ENCODE peak calls at places on chromosomes 11 and 22, in four cellular contexts. P is IMR-90, Z is H9, H is H1. K is an unnamed sample.

GRCh38 chr11:6431861-6432260 is 8.9 kb downstream of the HPX start:
- DNase-seq in Z (no peak), P (peak), H (no peak), K (peak)

GRCh38 chr11:66636411-66636810 is 2.1 kb upstream of the RBM4 start:
- DNase-seq in Z (no peak), H (no peak), P (no peak), K (no peak)

GRCh38 chr22:49725516-49725915 is 102.2 kb downstream of the BRD1 start:
- DNase-seq in H (no peak), P (no peak), Z (no peak), K (no peak)

GRCh38 chr22:17300926-17301325 is 68.3 kb upstream of the CECR2 start:
- DNase-seq in H (no peak), Z (no peak), P (no peak), K (no peak)

GRCh38 chr11:127117231-127117671 is 116.7 kb upstream of the KIRREL3 start:
- DNase-seq in Z (no peak), H (no peak), P (no peak), K (no peak)

GRCh38 chr11:119258180-119258579 is 52.0 kb downstream of the CBL start:
- DNase-seq in H (no peak), Z (no peak), P (no peak), K (peak)

GRCh38 chr11:132888226-132888625 is 644.1 kb downstream of the OPCML start:
- DNase-seq in Z (no peak), H (no peak), P (peak), K (no peak)

GRCh38 chr22:36368359-36368983 is 19.3 kb downstream of the MYH9 start:
- DNase-seq in Z (peak), P (peak), H (no peak), K (peak)

GRCh38 chr22:45216133-45217003 is 24.3 kb downstream of the KIAA0930 start:
- DNase-seq in H (no peak), Z (peak), P (peak), K (peak)

GRCh38 chr11:114354076-114354475 is 46.2 kb downstream of the C11orf71 start:
- DNase-seq in Z (no peak), H (no peak), P (peak), K (peak)

GRCh38 chr22:46064236-46064965 is 85.9 kb upstream of the PPARA start:
- DNase-seq in P (no peak), H (no peak), Z (peak), K (no peak)

GRCh38 chr11:63667993-63668392 is 3.2 kb downstream of the ATL3 start:
- DNase-seq in Z (no peak), P (peak), H (no peak), K (peak)

GRCh38 chr22:41469218-41469851 is 418 bp downstream of the ACO2 start:
- DNase-seq in Z (no peak), P (no peak), H (no peak), K (peak)

GRCh38 chr22:26362471-26362870 is 66.6 kb upstream of the ASPHD2 start:
- DNase-seq in H (no peak), P (peak), Z (no peak), K (no peak)

GRCh38 chr11:121418625-121419114 is 33.4 kb upstream of the SORL1 start:
- DNase-seq in Z (no peak), H (no peak), P (no peak), K (peak)

GRCh38 chr11:1303973-1304372 is 5.5 kb downstream of the TOLLIP start:
- DNase-seq in H (peak), P (no peak), Z (peak), K (no peak)

GRCh38 chr11:120172921-120173705 is 35.2 kb upstream of the TRIM29 start:
- DNase-seq in Z (no peak), H (no peak), P (no peak), K (no peak)

GRCh38 chr11:45638051-45638450 is 27.4 kb downstream of the CHST1 start:
- DNase-seq in P (no peak), Z (no peak), H (no peak), K (no peak)

DNA sequence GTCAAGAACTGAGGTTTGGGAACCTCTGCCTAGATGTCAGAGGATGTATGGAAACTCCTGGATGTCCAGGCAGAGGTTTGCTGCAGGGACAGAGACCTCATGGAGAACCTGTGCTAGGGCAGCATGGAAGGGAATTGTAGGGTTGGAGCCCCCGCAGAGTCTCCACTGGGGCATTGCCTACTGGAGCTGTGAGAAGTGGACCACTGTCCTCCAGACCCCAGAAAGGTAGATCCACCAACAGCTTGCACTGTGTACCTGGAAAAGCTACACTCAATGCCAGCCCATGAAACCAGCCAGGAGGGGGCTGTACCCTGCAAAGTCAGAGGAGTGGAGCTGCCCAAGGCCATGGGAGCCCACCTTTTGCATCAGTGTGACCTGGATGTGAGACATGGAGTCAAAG is 29.5 kb downstream of the CHST1 start:
- DNase-seq in H (no peak), P (no peak), Z (no peak), K (no peak)
- H4K5ac ChIP-seq in H (no peak), P (no peak), Z (no peak), K (no peak)

GRCh38 chr11:125299821-125300220 is 135.3 kb downstream of the PKNOX2 start:
- DNase-seq in P (no peak), Z (no peak), H (no peak), K (no peak)
- H4K5ac ChIP-seq in P (no peak), Z (no peak), H (no peak), K (no peak)

DNA sequence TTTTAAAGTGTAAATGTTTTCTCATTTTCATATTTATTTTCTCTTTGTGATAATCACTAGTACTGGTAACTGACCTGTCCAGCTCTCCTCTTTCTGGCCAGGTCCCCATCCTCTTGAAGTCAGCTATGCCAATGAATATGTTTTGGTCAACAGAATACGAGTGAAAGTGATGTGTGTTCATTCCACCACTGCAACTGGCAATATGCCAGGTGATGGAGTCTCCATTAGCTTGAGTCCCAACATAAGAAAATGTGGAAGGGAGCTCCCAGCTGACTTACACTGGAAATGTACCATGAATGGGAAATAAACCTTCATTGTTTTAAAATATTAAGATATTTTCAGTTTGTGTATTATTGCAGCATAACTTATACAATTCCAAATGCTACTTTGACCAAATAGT is 75.8 kb downstream of the CCDC34 start:
- DNase-seq in P (no peak), H (no peak), Z (no peak), K (no peak)
- H4K5ac ChIP-seq in P (no peak), H (no peak), Z (no peak), K (no peak)

DNA sequence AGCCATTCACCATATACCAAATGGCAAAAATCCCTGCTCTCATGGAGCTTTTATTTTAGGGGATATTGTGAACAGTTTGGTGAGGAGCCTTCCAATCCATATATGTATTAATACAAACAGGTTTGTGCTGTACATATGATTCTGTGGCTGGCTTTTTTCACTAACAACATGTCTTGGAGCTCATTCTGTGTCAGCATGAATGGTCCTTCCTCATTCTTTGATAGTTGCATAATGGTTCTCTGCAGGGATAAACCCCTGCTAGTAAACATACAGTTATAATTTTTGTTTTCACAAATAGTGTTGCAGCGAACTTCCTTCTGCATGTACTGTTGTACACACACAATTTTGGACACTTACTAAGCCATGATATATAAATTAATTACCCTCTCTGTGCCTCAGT is 8.3 kb downstream of the PRR5L start:
- DNase-seq in H (no peak), P (peak), Z (no peak), K (no peak)
- H4K5ac ChIP-seq in H (no peak), P (no peak), Z (no peak), K (no peak)

DNA sequence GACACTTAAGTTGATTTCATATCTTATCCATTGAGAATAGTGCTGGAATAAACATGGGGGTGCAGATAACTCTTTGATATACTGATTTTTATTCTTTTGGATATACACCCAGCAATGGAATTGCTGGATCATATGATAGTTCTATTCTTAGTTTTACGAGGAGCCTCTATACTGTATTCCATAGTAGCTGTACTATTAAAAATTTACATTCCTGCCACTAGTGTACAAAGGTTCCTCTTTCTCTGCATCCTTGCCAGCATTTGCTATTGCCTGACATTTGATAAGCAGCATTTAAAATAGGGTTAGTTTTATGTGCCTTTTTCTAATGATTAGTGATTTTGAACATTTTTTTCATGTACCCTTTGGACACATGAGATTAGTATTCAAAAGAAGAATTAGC is 554.2 kb downstream of the JRKL start:
- DNase-seq in P (no peak), H (no peak), Z (no peak), K (peak)
- H4K5ac ChIP-seq in P (no peak), H (no peak), Z (no peak), K (no peak)

GRCh38 chr11:97943493-97943892 is 1077.3 kb upstream of the CNTN5 start:
- DNase-seq in H (no peak), Z (no peak), P (no peak), K (no peak)
- H4K5ac ChIP-seq in H (no peak), Z (no peak), P (no peak), K (no peak)